ENCODE peak calls at places on chromosomes 13 and 19, in eight cellular contexts. V is choroid plexus epithelial cell, N is Calu3, U is omental fat pad, L is astrocyte of the spinal cord, K is upper lobe of right lung, C is left lung, X is tibial artery. F is an unnamed sample.

GRCh38 chr19:35442091-35442490 is 6.0 kb upstream of the FFAR2 start:
- DNase-seq in V (no peak), N (no peak), U (no peak), L (no peak), K (peak), C (peak), X (peak), F (no peak)

GRCh38 chr13:95497307-95497943 is 55.1 kb upstream of the CLDN10 start:
- DNase-seq in V (no peak), N (no peak), U (no peak), L (no peak), K (no peak), C (no peak), X (no peak), F (no peak)

GRCh38 chr19:13831560-13832056 is 36.4 kb downstream of the ZSWIM4 start:
- DNase-seq in V (no peak), N (no peak), U (no peak), L (peak), K (no peak), C (no peak), X (no peak), F (peak)

GRCh38 chr13:102347490-102347889 is 54.4 kb downstream of the FGF14 start:
- DNase-seq in V (no peak), N (no peak), U (no peak), L (no peak), K (no peak), C (no peak), X (no peak), F (no peak)

GRCh38 chr19:3479177-3479818 is 1.0 kb downstream of the SMIM24 start:
- DNase-seq in V (no peak), N (no peak), U (no peak), L (no peak), K (no peak), C (no peak), X (peak), F (no peak)

GRCh38 chr19:30374791-30375650 is 2.8 kb downstream of the ZNF536 start:
- DNase-seq in V (no peak), N (no peak), U (no peak), L (no peak), K (no peak), C (no peak), X (no peak), F (no peak)

GRCh38 chr19:15170345-15170744 is 30.4 kb downstream of the NOTCH3 start:
- DNase-seq in V (no peak), N (no peak), U (no peak), L (no peak), K (no peak), C (no peak), X (no peak), F (no peak)

GRCh38 chr19:56112313-56112709 is 8.8 kb downstream of the ZNF787 start:
- DNase-seq in V (no peak), N (no peak), U (no peak), L (no peak), K (no peak), C (no peak), X (no peak), F (no peak)

GRCh38 chr13:101545521-101545920 is 93.0 kb downstream of the ITGBL1 start:
- DNase-seq in V (peak), N (no peak), U (no peak), L (peak), K (no peak), C (no peak), X (no peak), F (no peak)

DNA sequence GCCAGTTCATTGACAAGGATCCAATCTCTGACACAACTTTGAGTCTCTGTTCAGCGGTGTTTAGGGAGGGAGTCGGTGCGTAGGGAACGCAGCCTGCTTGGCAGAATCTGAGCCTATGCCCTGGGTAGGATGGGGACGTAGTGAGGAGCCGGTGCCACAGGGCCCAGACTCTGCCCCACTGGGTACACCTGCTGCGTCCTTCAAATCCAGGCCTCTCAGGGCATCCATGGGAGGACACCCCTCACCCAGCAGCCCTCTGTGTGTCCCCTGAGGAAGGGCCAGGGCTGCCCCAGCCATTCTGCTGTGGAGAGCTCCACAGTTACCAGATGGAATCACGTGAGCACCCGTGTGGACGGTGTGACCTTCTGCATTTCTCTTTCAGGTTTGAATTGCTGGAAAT is 133.2 kb upstream of the MCF2L start:
- DNase-seq in V (no peak), N (no peak), U (no peak), L (no peak), K (no peak), C (no peak), X (no peak), F (no peak)
- TF ChIP-seq CTCF in V (no peak), N (no peak), U (no peak), L (no peak), K (no peak), C (no peak), X (no peak), F (no peak)

GRCh38 chr13:75757336-75757735 is 121.2 kb downstream of the LMO7 start:
- DNase-seq in V (no peak), N (no peak), U (no peak), L (no peak), K (no peak), C (no peak), X (no peak), F (no peak)
- TF ChIP-seq CTCF in V (no peak), N (no peak), U (no peak), L (no peak), K (no peak), C (no peak), X (no peak), F (no peak)

GRCh38 chr13:44574466-44574855 is 1.7 kb downstream of the TSC22D1 start:
- DNase-seq in V (peak), N (no peak), U (no peak), L (no peak), K (no peak), C (no peak), X (no peak), F (no peak)

GRCh38 chr13:44575741-44576395 is at the start of gene TSC22D1:
- DNase-seq in V (peak), N (peak), U (no peak), L (peak), K (peak), C (peak), X (peak), F (peak)

GRCh38 chr13:44573790-44574465 is 2.2 kb downstream of the TSC22D1 start:
- DNase-seq in V (peak), N (peak), U (no peak), L (peak), K (no peak), C (peak), X (no peak), F (peak)

GRCh38 chr13:44575035-44575434 is 1.1 kb downstream of the TSC22D1 start:
- DNase-seq in V (no peak), N (no peak), U (no peak), L (no peak), K (no peak), C (no peak), X (no peak), F (peak)

GRCh38 chr13:44573071-44573470 is 3.1 kb downstream of the TSC22D1 start:
- DNase-seq in V (no peak), N (no peak), U (no peak), L (no peak), K (no peak), C (no peak), X (no peak), F (no peak)
- TF ChIP-seq CTCF in V (no peak), N (no peak), U (no peak), L (no peak), K (no peak), C (no peak), X (no peak), F (no peak)

GRCh38 chr19:45110811-45111210 is 17.8 kb downstream of the PPP1R37 start:
- DNase-seq in V (no peak), N (no peak), U (no peak), L (no peak), K (no peak), C (no peak), X (no peak), F (no peak)

GRCh38 chr19:45115809-45116615 is 23.0 kb downstream of the PPP1R37 start:
- DNase-seq in V (no peak), N (no peak), U (no peak), L (no peak), K (no peak), C (no peak), X (no peak), F (no peak)

GRCh38 chr19:45113628-45114027 is 20.6 kb downstream of the PPP1R37 start:
- DNase-seq in V (no peak), N (peak), U (no peak), L (no peak), K (no peak), C (no peak), X (no peak), F (no peak)

GRCh38 chr19:45114116-45114515 is 21.1 kb downstream of the PPP1R37 start:
- DNase-seq in V (no peak), N (no peak), U (no peak), L (no peak), K (no peak), C (no peak), X (no peak), F (no peak)

DNA sequence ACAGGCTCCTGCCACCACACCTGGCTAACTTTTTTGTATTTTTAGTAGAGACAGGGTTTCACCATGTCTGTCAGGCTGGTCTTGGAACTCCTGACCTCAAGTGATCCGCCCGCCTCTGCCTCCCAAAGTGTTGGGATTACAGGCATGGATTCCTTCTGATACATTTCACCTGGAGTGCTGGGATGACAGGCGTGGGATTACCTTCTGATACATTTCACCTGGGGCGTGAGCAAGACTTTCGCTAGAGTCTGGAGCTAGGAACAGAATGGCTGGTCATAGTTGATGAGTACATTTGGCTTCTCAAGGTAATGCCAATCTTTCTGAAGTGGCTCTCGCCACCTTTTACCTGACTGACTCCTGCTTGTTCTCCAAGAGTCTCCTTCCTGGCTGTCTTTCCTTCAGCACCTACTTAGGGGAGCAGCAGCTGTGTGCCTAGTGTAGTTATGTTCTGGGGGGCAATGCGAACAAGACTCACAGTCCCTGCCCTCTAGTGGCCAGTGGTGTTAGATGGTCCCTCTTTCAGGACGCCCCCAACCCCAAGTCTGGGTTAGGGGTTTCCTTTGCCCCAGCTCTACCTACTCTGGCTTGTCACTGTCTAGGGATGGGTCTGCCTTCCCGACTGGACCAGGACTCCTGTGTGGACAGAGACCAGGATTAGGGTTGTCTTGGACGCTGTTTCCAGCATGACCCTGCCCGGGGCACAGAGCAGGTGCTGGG is 19.3 kb downstream of the PPP1R37 start:
- DNase-seq in V (no peak), N (no peak), U (no peak), L (no peak), K (no peak), C (no peak), X (no peak), F (no peak)
- TF ChIP-seq CTCF in V (peak), N (no peak), U (no peak), L (no peak), K (no peak), C (no peak), X (no peak), F (no peak)

DNA sequence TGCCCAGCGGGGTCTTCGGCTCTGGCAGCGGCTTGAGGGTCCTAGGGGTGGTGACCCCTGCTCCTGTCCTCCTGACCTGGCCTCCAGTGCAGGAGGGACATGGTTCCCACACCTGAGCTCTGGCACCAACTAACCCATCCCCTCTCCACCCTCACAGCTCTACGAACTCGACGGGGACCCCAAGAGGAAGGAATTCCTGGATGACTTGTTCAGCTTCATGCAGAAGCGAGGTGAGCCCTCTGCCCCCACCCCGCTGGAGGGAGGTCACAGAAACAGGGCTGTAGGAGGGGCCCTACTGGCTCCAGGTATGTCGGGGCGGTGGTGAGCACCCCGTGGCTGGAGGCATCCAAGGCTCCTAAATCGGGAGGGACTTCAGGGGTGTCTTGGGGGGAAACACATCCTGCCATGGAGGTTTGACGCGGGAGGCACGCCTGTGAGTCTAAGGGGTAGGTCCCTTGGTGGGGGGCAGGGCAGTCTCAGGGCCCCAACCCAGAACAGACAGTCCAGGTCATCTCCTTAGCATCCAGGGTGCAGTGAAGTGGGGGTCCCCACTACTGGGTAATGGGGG is 24.1 kb upstream of the WDR18 start:
- DNase-seq in V (no peak), N (no peak), U (no peak), L (no peak), K (no peak), C (peak), X (no peak), F (no peak)
- TF ChIP-seq CTCF in V (no peak), N (no peak), U (no peak), L (no peak), K (no peak), C (no peak), X (no peak), F (no peak)

F was measured in epithelial cell of esophagus.